ENCODE peak calls at places on chromosomes 6 and 20, in five cellular contexts. I is H9, F is IMR-90, A is hepatocyte, T is Karpas-422. J is an unnamed sample.

GRCh38 chr6:53768636-53769035 is 26.2 kb upstream of the LRRC1 start:
- DNase-seq in I (no peak), F (peak), A (no peak), T (no peak), J (no peak)

GRCh38 chr20:6184086-6184485 is 61.3 kb upstream of the FERMT1 start:
- DNase-seq in I (no peak), F (no peak), A (no peak), T (peak), J (no peak)

GRCh38 chr20:11624704-11625103 is 293.0 kb upstream of the BTBD3 start:
- DNase-seq in I (no peak), F (no peak), A (no peak), T (no peak), J (no peak)

GRCh38 chr20:3071610-3072529 is at the start of gene OXT:
- DNase-seq in I (peak), F (no peak), A (peak), T (no peak), J (no peak)

GRCh38 chr6:159874475-159874874 is 16.3 kb upstream of the MAS1 start:
- DNase-seq in I (no peak), F (peak), A (no peak), T (no peak), J (no peak)

GRCh38 chr6:16316741-16317251 is 78.4 kb downstream of the GMPR start:
- DNase-seq in I (peak), F (peak), A (peak), T (peak), J (no peak)

GRCh38 chr20:23655551-23656211 is 17.9 kb upstream of the CST3 start:
- DNase-seq in I (no peak), F (no peak), A (no peak), T (no peak), J (no peak)

GRCh38 chr6:132598473-132598872 is 8.9 kb upstream of the TAAR5 start:
- DNase-seq in I (peak), F (no peak), A (peak), T (peak), J (no peak)

GRCh38 chr6:51199733-51200132 is 381.1 kb downstream of the TFAP2B start:
- DNase-seq in I (no peak), F (no peak), A (no peak), T (no peak), J (no peak)

GRCh38 chr6:163180874-163181541 is 233.5 kb upstream of the QKI start:
- DNase-seq in I (peak), F (no peak), A (peak), T (no peak), J (peak)
- H2AFZ ChIP-seq in I (no peak), F (no peak), A (peak), T (no peak), J (peak)

GRCh38 chr20:32007787-32008616 is 2.2 kb upstream of the CCM2L start:
- DNase-seq in I (peak), F (no peak), A (no peak), T (no peak), J (no peak)
- H2AFZ ChIP-seq in I (no peak), F (no peak), A (no peak), T (no peak), J (peak)

GRCh38 chr6:110545081-110545872 is 68.9 kb upstream of the SLC22A16 start:
- DNase-seq in I (no peak), F (no peak), A (no peak), T (no peak), J (no peak)
- H2AFZ ChIP-seq in I (no peak), F (no peak), A (no peak), T (no peak), J (no peak)

DNA sequence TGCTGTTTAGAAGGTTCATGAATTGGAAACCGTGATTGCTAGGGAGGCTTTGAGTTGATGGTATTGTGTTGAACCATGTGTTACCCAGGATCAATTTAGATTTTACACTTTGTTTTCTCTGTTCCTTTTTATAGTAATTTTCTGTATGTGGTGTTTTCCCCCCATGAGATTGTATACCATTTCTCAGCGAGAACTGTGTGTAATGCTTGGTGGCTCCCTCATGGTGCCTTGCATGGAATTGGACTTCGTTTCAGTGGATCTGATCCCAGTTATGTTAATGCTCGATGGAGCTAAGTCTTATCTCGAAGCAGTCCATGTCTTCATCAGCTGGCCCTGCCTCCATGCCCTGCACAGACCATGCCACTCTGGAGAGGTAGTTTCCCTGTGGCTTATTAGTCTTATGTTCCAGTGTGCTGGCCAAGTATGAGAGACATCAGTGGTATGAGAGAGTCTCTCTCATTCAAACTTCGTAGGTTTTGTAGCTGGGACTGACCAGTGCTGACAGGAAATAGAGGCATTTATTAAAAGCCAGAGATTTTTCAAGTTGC is 18.7 kb downstream of the PTPN1 start:
- DNase-seq in I (no peak), F (peak), A (no peak), T (no peak), J (no peak)
- H2AFZ ChIP-seq in I (no peak), F (no peak), A (no peak), T (no peak), J (no peak)

DNA sequence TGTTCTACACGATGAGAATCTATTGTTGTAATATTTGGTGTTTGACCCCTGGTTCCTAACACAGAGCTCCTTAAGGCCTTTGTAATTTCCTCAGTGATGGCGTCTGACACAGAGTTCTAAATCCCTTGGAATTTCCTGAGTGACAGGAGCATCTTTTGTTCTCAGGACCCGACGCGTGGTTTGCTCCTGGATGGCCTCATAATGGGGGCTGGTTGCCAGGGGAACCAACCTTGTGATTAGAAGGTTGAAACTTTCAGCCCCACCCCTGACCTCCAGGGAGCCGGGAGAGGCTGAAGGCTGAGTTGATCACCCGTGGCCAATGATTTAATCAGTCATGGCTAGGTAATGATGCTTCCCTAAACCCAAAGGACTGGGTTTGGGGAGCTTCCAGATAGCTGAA is 20.5 kb upstream of the ZNF133 start:
- DNase-seq in I (no peak), F (no peak), A (no peak), T (no peak), J (peak)
- H2AFZ ChIP-seq in I (no peak), F (peak), A (no peak), T (no peak), J (peak)

GRCh38 chr20:63103402-63104311 is 96.9 kb upstream of the BHLHE23 start:
- DNase-seq in I (no peak), F (peak), A (no peak), T (no peak), J (no peak)

GRCh38 chr20:63100926-63101699 is 94.3 kb upstream of the BHLHE23 start:
- DNase-seq in I (peak), F (no peak), A (no peak), T (no peak), J (no peak)

GRCh38 chr20:63104312-63105181 is 97.8 kb upstream of the BHLHE23 start:
- DNase-seq in I (no peak), F (no peak), A (no peak), T (no peak), J (no peak)

GRCh38 chr20:63101781-63102719 is 95.3 kb upstream of the BHLHE23 start:
- DNase-seq in I (peak), F (peak), A (peak), T (no peak), J (no peak)

GRCh38 chr20:63102720-63103375 is 96.1 kb upstream of the BHLHE23 start:
- DNase-seq in I (no peak), F (peak), A (no peak), T (no peak), J (no peak)
- H2AFZ ChIP-seq in I (no peak), F (peak), A (peak), T (no peak), J (peak)

GRCh38 chr6:114762145-114762544 is 419.3 kb upstream of the HS3ST5 start:
- DNase-seq in I (no peak), F (no peak), A (no peak), T (no peak), J (no peak)

DNA sequence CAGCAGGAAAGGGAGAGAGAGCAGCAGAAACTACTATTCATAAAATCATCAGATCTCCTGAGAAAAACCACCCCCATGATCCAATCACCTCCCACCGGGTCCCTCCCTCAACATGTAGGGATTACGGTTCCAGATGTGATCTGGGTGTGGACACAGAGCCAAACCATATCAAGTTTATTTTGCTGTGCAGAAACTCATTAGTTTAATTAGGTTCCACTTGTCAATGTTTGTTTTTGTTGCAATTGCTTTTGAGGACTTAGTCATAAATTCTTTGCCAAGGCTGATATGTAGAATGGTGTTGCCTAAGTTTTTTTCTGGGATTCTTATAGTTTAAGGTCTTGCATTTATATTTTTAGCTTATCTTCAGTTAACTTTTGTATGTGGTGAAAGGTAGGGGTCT is 422.0 kb upstream of the HS3ST5 start:
- DNase-seq in I (no peak), F (no peak), A (no peak), T (no peak), J (no peak)
- H2AFZ ChIP-seq in I (no peak), F (no peak), A (no peak), T (no peak), J (no peak)

GRCh38 chr6:36368421-36368820 is 19.0 kb downstream of the ETV7 start:
- DNase-seq in I (no peak), F (peak), A (no peak), T (no peak), J (no peak)

GRCh38 chr6:36362551-36363389 is 24.7 kb downstream of the ETV7 start:
- DNase-seq in I (no peak), F (no peak), A (no peak), T (no peak), J (no peak)

GRCh38 chr6:36361071-36361470 is 24.4 kb upstream of the BNIP5 start:
- DNase-seq in I (no peak), F (no peak), A (no peak), T (no peak), J (no peak)

GRCh38 chr6:36367743-36368142 is 19.7 kb downstream of the ETV7 start:
- DNase-seq in I (no peak), F (no peak), A (no peak), T (no peak), J (no peak)

DNA sequence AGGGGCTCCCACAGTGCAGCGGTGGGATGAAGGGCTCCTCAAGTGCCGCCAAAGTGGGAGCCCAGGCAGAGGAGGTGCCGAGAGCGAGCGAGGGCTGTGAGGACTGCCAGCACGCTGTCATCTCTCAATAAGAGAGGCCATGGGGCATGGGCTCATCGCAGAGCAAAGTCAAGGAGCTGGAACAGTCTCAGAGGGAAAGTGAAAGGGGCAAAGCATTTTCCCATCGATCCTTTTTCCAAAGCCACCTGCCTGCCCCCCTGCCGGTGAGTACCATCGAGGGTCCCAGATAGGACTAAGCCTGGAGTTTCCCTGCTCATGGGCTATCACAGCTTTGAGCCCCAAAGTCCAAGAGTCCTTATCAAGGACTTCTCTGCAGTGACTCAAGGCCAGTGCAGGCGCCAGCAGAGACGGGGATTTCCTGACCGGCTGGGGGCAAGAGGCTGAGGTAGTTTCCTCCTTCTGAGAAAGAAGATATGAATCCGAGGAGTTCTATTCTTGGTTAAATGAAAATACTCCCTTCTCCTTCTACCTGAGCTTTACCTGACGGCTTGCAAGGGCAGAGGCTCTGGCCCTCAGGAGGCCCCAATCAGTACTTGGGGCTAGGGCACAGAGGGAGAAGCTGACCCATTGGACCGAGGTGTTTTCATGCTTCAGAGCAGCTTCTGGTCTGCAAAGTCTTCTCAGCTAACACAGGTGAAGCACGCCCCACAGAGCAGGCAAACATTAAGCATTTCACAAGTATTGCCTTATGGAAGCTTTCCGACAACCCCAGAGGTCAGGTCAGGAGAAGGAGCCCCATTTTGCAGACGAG is 22.6 kb downstream of the ETV7 start:
- DNase-seq in I (no peak), F (peak), A (peak), T (no peak), J (no peak)
- H2AFZ ChIP-seq in I (no peak), F (no peak), A (no peak), T (no peak), J (no peak)

DNA sequence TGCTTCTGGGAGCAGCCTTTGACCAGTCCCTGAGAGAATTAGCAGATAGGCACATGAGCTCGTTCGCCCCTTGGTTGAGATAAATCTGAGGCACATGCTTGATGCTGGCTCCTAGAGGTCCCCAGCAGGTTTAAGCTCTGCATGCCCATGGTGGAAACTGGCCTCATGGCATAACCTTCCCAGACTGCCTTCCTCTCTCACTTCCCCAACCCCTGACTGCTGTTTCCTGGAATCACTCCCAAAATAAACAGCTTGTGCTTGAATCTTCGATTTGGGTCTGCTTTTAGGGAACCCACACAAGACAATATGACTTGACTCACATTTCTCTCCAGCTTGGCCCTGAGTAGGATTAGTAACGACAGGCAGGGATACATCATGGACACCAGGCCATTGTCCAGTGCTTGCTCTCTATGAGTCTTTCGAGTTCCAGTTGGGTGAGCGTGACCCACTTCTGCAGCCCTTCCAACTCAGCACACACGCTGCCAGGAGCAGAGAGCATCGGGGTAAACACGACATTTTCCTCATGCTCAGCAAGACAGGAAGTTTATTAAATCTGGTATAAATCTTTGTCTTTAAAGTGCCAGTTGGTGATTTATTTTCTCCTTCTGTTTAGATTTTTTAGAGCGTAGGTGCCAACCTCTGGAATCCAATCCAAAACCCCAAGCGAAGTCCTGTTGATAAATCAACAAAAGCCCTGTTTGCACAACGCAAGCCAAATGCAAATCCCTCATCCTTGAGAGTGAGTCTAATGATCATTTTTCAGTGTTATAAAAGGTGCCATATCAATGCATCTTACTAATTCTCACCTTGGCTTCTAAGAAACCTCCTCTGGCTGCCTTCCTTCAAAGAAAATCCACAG is 135.0 kb downstream of the FOXA2 start:
- DNase-seq in I (no peak), F (no peak), A (no peak), T (no peak), J (no peak)
- H2AFZ ChIP-seq in I (no peak), F (no peak), A (no peak), T (no peak), J (no peak)

GRCh38 chr6:28943557-28944411 is 20.0 kb upstream of the TRIM27 start:
- DNase-seq in I (peak), F (peak), A (peak), T (peak), J (peak)

GRCh38 chr6:28941681-28942448 is 18.1 kb upstream of the TRIM27 start:
- DNase-seq in I (no peak), F (no peak), A (peak), T (no peak), J (no peak)

GRCh38 chr6:28940859-28941680 is 17.3 kb upstream of the TRIM27 start:
- DNase-seq in I (peak), F (peak), A (peak), T (peak), J (peak)

GRCh38 chr6:28944412-28945006 is 20.7 kb upstream of the TRIM27 start:
- DNase-seq in I (peak), F (peak), A (peak), T (peak), J (peak)

DNA sequence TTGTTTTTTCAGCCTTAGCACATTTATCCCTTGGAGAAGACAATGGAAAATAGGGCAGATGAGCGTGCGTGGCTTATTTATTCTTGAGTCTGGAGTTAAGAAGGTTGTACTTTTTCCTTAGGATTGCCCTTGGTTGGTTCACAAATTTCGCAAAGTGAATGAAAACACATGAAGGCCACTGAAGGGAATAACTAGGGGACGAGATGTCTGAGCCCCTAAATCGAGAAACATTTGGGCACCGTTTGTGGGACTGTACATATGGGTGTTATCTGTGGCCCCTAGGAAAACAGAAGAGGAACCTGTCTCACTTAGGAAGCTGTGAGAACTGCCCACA is 19.4 kb upstream of the TRIM27 start:
- DNase-seq in I (no peak), F (no peak), A (no peak), T (no peak), J (no peak)
- H2AFZ ChIP-seq in I (no peak), F (peak), A (no peak), T (no peak), J (peak)